ENCODE peak calls at places on chromosomes 4 and X, in six cellular contexts. F is H9, O is mesenchymal stem cell, D is IMR-90, Q is neuronal stem cell, G is H1. W is an unnamed sample.

GRCh38 chrX:32524385-32524784 is 687.0 kb downstream of the DMD start:
- DNase-seq in Q (no peak), D (no peak), G (no peak), O (no peak), F (no peak), W (no peak)

GRCh38 chr4:158253350-158253980 is 43.2 kb downstream of the TMEM144 start:
- DNase-seq in Q (peak; percentile 42), D (peak; percentile 63), O (peak; percentile 55), F (no peak), G (no peak), W (peak; percentile 87)

GRCh38 chr4:10753856-10754384 is 69.4 kb upstream of the CLNK start:
- DNase-seq in G (no peak), F (no peak), D (no peak), Q (no peak), O (no peak), W (no peak)

GRCh38 chr4:171265190-171265818 is 547.9 kb upstream of the GALNTL6 start:
- DNase-seq in O (no peak), F (no peak), G (no peak), D (no peak), Q (no peak), W (no peak)

GRCh38 chr4:41940834-41941233 is 5.6 kb downstream of the TMEM33 start:
- DNase-seq in G (no peak), Q (no peak), F (no peak), D (peak; percentile 59), O (no peak), W (no peak)

GRCh38 chr4:132646186-132646585 is 502.9 kb upstream of the PCDH10 start:
- DNase-seq in G (no peak), D (no peak), O (no peak), Q (no peak), F (no peak), W (no peak)

GRCh38 chr4:131370846-131371245 is 1778.2 kb upstream of the PCDH10 start:
- DNase-seq in D (no peak), F (no peak), G (no peak), Q (no peak), O (no peak), W (no peak)

GRCh38 chr4:11440481-11441181 is 11.9 kb upstream of the HS3ST1 start:
- DNase-seq in D (no peak), G (no peak), F (no peak), O (no peak), Q (no peak), W (no peak)

GRCh38 chr4:25760518-25761157 is 102.2 kb downstream of the SEL1L3 start:
- DNase-seq in Q (no peak), G (no peak), F (no peak), O (no peak), D (peak; percentile 49), W (peak; percentile 73)

GRCh38 chr4:94668724-94669123 is 89.0 kb upstream of the BMPR1B start:
- DNase-seq in D (no peak), O (no peak), G (no peak), Q (no peak), F (no peak), W (no peak)

GRCh38 chr4:155761916-155762315 is 3.1 kb downstream of the GUCY1B1 start:
- DNase-seq in O (no peak), D (no peak), G (no peak), F (no peak), Q (peak; percentile 9), W (no peak)

GRCh38 chr4:35038079-35038805 is 1206.1 kb downstream of the ARAP2 start:
- DNase-seq in O (no peak), G (no peak), Q (no peak), F (no peak), D (no peak), W (no peak)

GRCh38 chrX:153400146-153401132 is 711 bp downstream of the PNMA6E start:
- DNase-seq in O (peak; percentile 27), F (peak; percentile 70), Q (peak; percentile 20), G (peak; percentile 9), D (no peak), W (no peak)

GRCh38 chr4:172818901-172819300 is 349.7 kb upstream of the GALNT7 start:
- DNase-seq in D (no peak), G (no peak), F (no peak), Q (no peak), O (no peak), W (peak; percentile 62)

GRCh38 chrX:13699183-13699826 is 10.4 kb downstream of the RAB9A start:
- DNase-seq in Q (no peak), F (no peak), G (no peak), D (peak; percentile 23), O (peak; percentile 15), W (peak; percentile 42)

GRCh38 chr4:177125656-177126055 is 184.0 kb upstream of the NEIL3 start:
- DNase-seq in Q (no peak), D (peak; percentile 16), F (no peak), G (no peak), O (no peak), W (no peak)

GRCh38 chrX:12315526-12315925 is 177.3 kb downstream of the FRMPD4 start:
- DNase-seq in Q (no peak), G (no peak), O (no peak), F (no peak), D (no peak), W (peak; percentile 6)

GRCh38 chrX:72492499-72492898 is 80.1 kb downstream of the HDAC8 start:
- DNase-seq in F (no peak), D (no peak), G (no peak), Q (no peak), O (no peak), W (no peak)

GRCh38 chr4:7335363-7336066 is 99.2 kb downstream of the PSAPL1 start:
- DNase-seq in F (peak; percentile 89), O (peak; percentile 13), Q (peak; percentile 56), G (peak; percentile 53), D (peak; percentile 4), W (no peak)

GRCh38 chr4:100511906-100512305 is 5.9 kb downstream of the EMCN start:
- DNase-seq in D (no peak), Q (no peak), G (no peak), O (peak; percentile 29), F (no peak), W (no peak)

GRCh38 chrX:13087322-13088154 is 43.1 kb upstream of the FAM9C start:
- DNase-seq in G (no peak), O (peak; percentile 72), Q (no peak), D (peak; percentile 70), F (no peak), W (peak; percentile 17)

GRCh38 chr4:18049446-18049845 is 27.9 kb upstream of the LCORL start:
- DNase-seq in F (no peak), D (peak; percentile 16), G (no peak), Q (no peak), O (no peak), W (no peak)

GRCh38 chr4:47122592-47123291 is 91.4 kb downstream of the GABRB1 start:
- DNase-seq in D (peak; percentile 81), F (peak; percentile 77), O (peak; percentile 83), Q (peak; percentile 80), G (peak; percentile 51), W (peak; percentile 88)

GRCh38 chr4:82461710-82462109 is 31.3 kb downstream of the ENOPH1 start:
- DNase-seq in D (no peak), Q (no peak), F (no peak), G (no peak), O (no peak), W (no peak)

GRCh38 chr4:82457266-82457665 is 26.9 kb downstream of the ENOPH1 start:
- DNase-seq in G (no peak), Q (no peak), D (no peak), O (no peak), F (no peak), W (no peak)

GRCh38 chr4:82462415-82462831 is 32.0 kb downstream of the ENOPH1 start:
- DNase-seq in O (peak; percentile 82), D (peak; percentile 86), Q (peak; percentile 82), F (peak; percentile 82), G (peak; percentile 64), W (peak; percentile 88)

GRCh38 chr4:82463221-82463620 is 32.8 kb downstream of the ENOPH1 start:
- DNase-seq in O (no peak), G (no peak), F (no peak), Q (no peak), D (no peak), W (peak; percentile 90)

DNA sequence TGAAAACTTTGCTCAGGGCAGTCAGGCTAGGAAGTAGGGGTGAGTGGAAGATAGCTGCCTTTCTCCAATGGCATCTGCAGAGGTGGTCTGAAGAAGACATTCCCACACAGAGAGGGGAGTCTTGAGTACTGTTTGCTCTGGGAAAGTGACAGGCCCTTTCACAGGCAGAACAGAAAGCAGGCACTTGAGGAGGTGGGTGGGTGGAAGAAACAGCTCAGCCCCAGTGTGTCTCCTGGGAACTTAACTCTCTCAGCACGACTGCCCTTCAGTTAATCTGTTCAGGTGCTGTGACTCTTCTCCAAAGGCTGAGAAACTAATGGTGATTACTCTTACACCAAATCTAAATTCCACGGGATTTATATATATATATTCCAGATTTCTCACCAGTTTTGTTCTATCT is 28.3 kb downstream of the ENOPH1 start:
- DNase-seq in O (no peak), G (no peak), F (no peak), D (no peak), Q (no peak), W (no peak)
- H2BK5ac ChIP-seq in O (no peak overlapping the region), G (no peak overlapping the region), F (no peak overlapping the region), D (no peak overlapping the region), Q (no peak overlapping the region), W (no peak overlapping the region)

DNA sequence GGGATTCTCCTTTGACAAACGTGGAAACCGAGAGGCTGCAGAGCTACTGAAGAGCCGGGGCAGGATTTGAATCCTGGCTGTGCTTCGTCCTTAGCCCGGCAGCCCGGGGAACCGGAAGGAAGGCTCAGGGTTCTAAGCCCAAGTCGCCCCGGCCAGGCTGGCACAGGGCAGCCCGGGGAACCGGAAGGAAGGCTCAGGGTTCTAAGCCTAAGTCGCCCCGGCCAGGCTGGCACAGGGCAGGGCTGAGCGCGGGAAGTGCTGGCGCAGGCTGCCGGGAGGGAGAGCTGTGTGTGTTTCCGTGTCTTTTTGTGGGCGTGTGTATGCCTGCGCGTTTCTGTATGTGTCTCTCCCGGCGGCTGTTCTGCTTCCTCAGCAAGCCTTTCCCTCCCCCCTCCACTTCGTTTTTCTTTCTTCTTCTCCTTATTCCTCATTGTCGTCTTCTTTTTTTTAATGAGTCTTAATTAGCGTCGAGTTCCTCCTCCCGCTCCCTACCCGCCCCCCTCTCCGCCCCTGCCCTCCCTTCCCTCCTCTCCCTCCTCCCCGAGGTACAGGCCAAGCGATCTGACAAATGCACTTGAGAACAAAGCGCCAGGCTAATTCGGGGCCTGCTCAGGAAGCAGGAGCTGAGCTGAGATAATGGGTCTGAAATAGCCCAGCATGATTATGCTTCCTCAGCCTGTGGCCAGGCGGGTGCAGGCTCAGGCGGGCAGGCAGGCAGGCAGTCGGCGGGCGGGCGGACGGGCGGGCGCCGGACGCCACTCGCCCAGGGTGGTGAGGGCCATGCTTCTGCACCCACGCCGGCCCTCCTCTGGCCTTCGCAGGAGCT is 65.9 kb downstream of the EFNB1 start:
- DNase-seq in D (peak; percentile 18), Q (peak; percentile 73), G (no peak), O (peak; percentile 63), F (peak; percentile 46), W (no peak)
- H2AFZ ChIP-seq in D (peak overlapping the region; percentile 75), Q (peak overlapping the region; percentile 92), G (no peak overlapping the region), O (peak overlapping the region; percentile 71), F (no peak overlapping the region), W (peak overlapping the region; percentile 17)

GRCh38 chr4:186192068-186192751 is 843 bp downstream of the CYP4V2 start:
- DNase-seq in Q (peak; percentile 29), F (peak; percentile 59), O (peak; percentile 60), G (no peak), D (peak; percentile 48), W (peak; percentile 28)
- H2BK5ac ChIP-seq in Q (peak overlapping the region; percentile 79), F (no peak overlapping the region), O (no peak overlapping the region), G (peak overlapping the region; percentile 78), D (peak overlapping the region; percentile 64), W (no peak overlapping the region)

DNA sequence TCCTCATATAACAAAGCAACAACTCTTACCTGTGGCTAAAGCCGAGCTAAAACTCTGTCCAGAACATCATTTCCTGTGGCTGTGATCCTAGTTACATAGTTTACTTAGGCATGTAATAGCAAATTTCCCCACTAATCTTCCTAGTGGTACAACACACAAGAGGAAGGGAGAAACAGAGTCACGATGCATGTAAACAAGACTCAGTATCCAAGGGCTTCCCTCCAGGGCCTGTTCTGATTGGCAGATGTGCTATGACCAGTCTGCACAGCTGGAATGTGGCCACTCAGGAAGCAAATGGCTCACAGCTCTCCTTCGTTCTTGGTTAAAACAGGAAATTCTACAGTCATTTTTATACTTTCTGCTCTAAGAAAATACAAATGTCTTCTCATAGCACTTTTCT is 49.2 kb upstream of the PRSS48 start:
- DNase-seq in F (no peak), G (no peak), O (peak; percentile 82), D (peak; percentile 78), Q (no peak), W (peak; percentile 95)
- H2AFZ ChIP-seq in F (no peak overlapping the region), G (no peak overlapping the region), O (no peak overlapping the region), D (peak overlapping the region; percentile 73), Q (no peak overlapping the region), W (no peak overlapping the region)

W was measured in trophoblast cell.